ENCODE peak calls at places on chromosomes 13 and 19, in five cellular contexts. One of them, this sample, is unnamed.

GRCh38 chr13:28322256-28322895 is 172.6 kb downstream of the FLT1 start:
- DNase-seq in cardiac muscle cell: no peak
- DNase-seq in HCT116: no peak
- DNase-seq in H1: no peak
- DNase-seq in brain microvascular endothelial cell: peak; percentile 48
- DNase-seq in this sample: no peak

GRCh38 chr13:85347251-85347650 is 452.0 kb downstream of the SLITRK6 start:
- DNase-seq in cardiac muscle cell: no peak
- DNase-seq in HCT116: no peak
- DNase-seq in H1: no peak
- DNase-seq in brain microvascular endothelial cell: peak; percentile 60
- DNase-seq in this sample: no peak

GRCh38 chr13:50162001-50162400 is 146.8 kb downstream of the KCNRG start:
- DNase-seq in cardiac muscle cell: no peak
- DNase-seq in HCT116: no peak
- DNase-seq in H1: no peak
- DNase-seq in brain microvascular endothelial cell: no peak
- DNase-seq in this sample: no peak

GRCh38 chr19:46186101-46186716 is 38.2 kb downstream of the IGFL2 start:
- DNase-seq in cardiac muscle cell: no peak
- DNase-seq in HCT116: no peak
- DNase-seq in H1: no peak
- DNase-seq in brain microvascular endothelial cell: no peak
- DNase-seq in this sample: no peak

GRCh38 chr13:43782686-43783085 is 4.1 kb downstream of the ENOX1 start:
- DNase-seq in cardiac muscle cell: no peak
- DNase-seq in HCT116: no peak
- DNase-seq in H1: no peak
- DNase-seq in brain microvascular endothelial cell: no peak
- DNase-seq in this sample: no peak

GRCh38 chr19:43380771-43381386 is 27.4 kb downstream of the CD177 start:
- DNase-seq in cardiac muscle cell: no peak
- DNase-seq in HCT116: no peak
- DNase-seq in H1: no peak
- DNase-seq in brain microvascular endothelial cell: no peak
- DNase-seq in this sample: no peak

GRCh38 chr13:27472941-27473340 is 22.6 kb upstream of the MTIF3 start:
- DNase-seq in cardiac muscle cell: no peak
- DNase-seq in HCT116: no peak
- DNase-seq in H1: no peak
- DNase-seq in brain microvascular endothelial cell: no peak
- DNase-seq in this sample: no peak

GRCh38 chr13:60627071-60627686 is 230.2 kb downstream of the TDRD3 start:
- DNase-seq in cardiac muscle cell: peak; percentile 48
- DNase-seq in HCT116: peak; percentile 19
- DNase-seq in H1: peak; percentile 34
- DNase-seq in brain microvascular endothelial cell: peak; percentile 15
- DNase-seq in this sample: no peak

GRCh38 chr13:95948646-95949045 is 104.6 kb downstream of the UGGT2 start:
- DNase-seq in cardiac muscle cell: peak; percentile 42
- DNase-seq in HCT116: no peak
- DNase-seq in H1: no peak
- DNase-seq in brain microvascular endothelial cell: peak; percentile 75
- DNase-seq in this sample: no peak

GRCh38 chr13:79501538-79502232 is 20.7 kb downstream of the NDFIP2 start:
- DNase-seq in cardiac muscle cell: no peak
- DNase-seq in HCT116: no peak
- DNase-seq in H1: no peak
- DNase-seq in brain microvascular endothelial cell: no peak
- DNase-seq in this sample: no peak

GRCh38 chr19:45889210-45889885 is 3.4 kb upstream of the IRF2BP1 start:
- DNase-seq in cardiac muscle cell: no peak
- DNase-seq in HCT116: no peak
- DNase-seq in H1: no peak
- DNase-seq in brain microvascular endothelial cell: no peak
- DNase-seq in this sample: no peak

GRCh38 chr19:15790096-15790495 is 2.6 kb downstream of the OR10H5 start:
- DNase-seq in cardiac muscle cell: no peak
- DNase-seq in HCT116: no peak
- DNase-seq in H1: no peak
- DNase-seq in brain microvascular endothelial cell: no peak
- DNase-seq in this sample: no peak

GRCh38 chr13:41791056-41791455 is 169.9 kb downstream of the VWA8 start:
- DNase-seq in cardiac muscle cell: peak; percentile 40
- DNase-seq in HCT116: no peak
- DNase-seq in H1: no peak
- DNase-seq in brain microvascular endothelial cell: no peak
- DNase-seq in this sample: no peak

GRCh38 chr13:105806335-105806920 is 729.0 kb downstream of the EFNB2 start:
- DNase-seq in cardiac muscle cell: peak; percentile 13
- DNase-seq in HCT116: no peak
- DNase-seq in H1: no peak
- DNase-seq in brain microvascular endothelial cell: peak; percentile 19
- DNase-seq in this sample: no peak

GRCh38 chr19:40398417-40399056 is 8.6 kb upstream of the HIPK4 start:
- DNase-seq in cardiac muscle cell: no peak
- DNase-seq in HCT116: no peak
- DNase-seq in H1: no peak
- DNase-seq in brain microvascular endothelial cell: peak; percentile 25
- DNase-seq in this sample: no peak

GRCh38 chr19:38557205-38557799 is 60.5 kb downstream of the MAP4K1 start:
- DNase-seq in cardiac muscle cell: no peak
- DNase-seq in HCT116: no peak
- DNase-seq in H1: no peak
- DNase-seq in brain microvascular endothelial cell: no peak
- DNase-seq in this sample: no peak

GRCh38 chr19:12777217-12778019 is 2.1 kb upstream of the HOOK2 start:
- DNase-seq in cardiac muscle cell: peak; percentile 84
- DNase-seq in HCT116: no peak
- DNase-seq in H1: no peak
- DNase-seq in brain microvascular endothelial cell: peak; percentile 72
- DNase-seq in this sample: peak; percentile 90

GRCh38 chr19:39919976-39920375 is 14.5 kb downstream of the FCGBP start:
- DNase-seq in cardiac muscle cell: no peak
- DNase-seq in HCT116: no peak
- DNase-seq in H1: no peak
- DNase-seq in brain microvascular endothelial cell: no peak
- DNase-seq in this sample: no peak

GRCh38 chr19:55832676-55833075 is 877 bp upstream of the NLRP11 start:
- DNase-seq in cardiac muscle cell: no peak
- DNase-seq in HCT116: no peak
- DNase-seq in H1: no peak
- DNase-seq in brain microvascular endothelial cell: no peak
- DNase-seq in this sample: no peak

GRCh38 chr19:43664008-43664407 is 6.0 kb downstream of the PLAUR start:
- DNase-seq in cardiac muscle cell: no peak
- DNase-seq in HCT116: no peak
- DNase-seq in H1: no peak
- DNase-seq in brain microvascular endothelial cell: no peak
- DNase-seq in this sample: no peak

GRCh38 chr13:48816696-48817095 is 159.0 kb upstream of the FNDC3A start:
- DNase-seq in cardiac muscle cell: no peak
- DNase-seq in HCT116: no peak
- DNase-seq in H1: no peak
- DNase-seq in brain microvascular endothelial cell: no peak
- DNase-seq in this sample: no peak

GRCh38 chr13:49303533-49304252 is 56.0 kb downstream of the CDADC1 start:
- DNase-seq in cardiac muscle cell: no peak
- DNase-seq in HCT116: no peak
- DNase-seq in H1: no peak
- DNase-seq in brain microvascular endothelial cell: no peak
- DNase-seq in this sample: peak; percentile 70

GRCh38 chr13:47226516-47226915 is 329.7 kb upstream of the HTR2A start:
- DNase-seq in cardiac muscle cell: no peak
- DNase-seq in HCT116: no peak
- DNase-seq in H1: no peak
- DNase-seq in brain microvascular endothelial cell: no peak
- DNase-seq in this sample: no peak

GRCh38 chr13:74074723-74075122 is 59.5 kb downstream of the KLF12 start:
- DNase-seq in cardiac muscle cell: peak; percentile 43
- DNase-seq in HCT116: no peak
- DNase-seq in H1: no peak
- DNase-seq in brain microvascular endothelial cell: peak; percentile 18
- DNase-seq in this sample: no peak
- H3K36me3 ChIP-seq in cardiac muscle cell: no peaks in the 10 kb centered on the region
- H3K36me3 ChIP-seq in HCT116: no peaks in the 10 kb centered on the region
- H3K36me3 ChIP-seq in H1: no peaks in the 10 kb centered on the region
- H3K36me3 ChIP-seq in brain microvascular endothelial cell: no peaks in the 10 kb centered on the region
- H3K36me3 ChIP-seq in this sample: no peaks in the 10 kb centered on the region

GRCh38 chr13:98462241-98462882 is 114.5 kb downstream of the STK24 start:
- DNase-seq in cardiac muscle cell: no peak
- DNase-seq in HCT116: no peak
- DNase-seq in H1: no peak
- DNase-seq in brain microvascular endothelial cell: no peak
- DNase-seq in this sample: peak; percentile 57
- H3K36me3 ChIP-seq in cardiac muscle cell: peaks cover 20% of the 10 kb centered on the region
- H3K36me3 ChIP-seq in HCT116: peaks cover 32% of the 10 kb centered on the region
- H3K36me3 ChIP-seq in H1: peaks cover 48% of the 10 kb centered on the region
- H3K36me3 ChIP-seq in brain microvascular endothelial cell: peaks cover 61% of the 10 kb centered on the region
- H3K36me3 ChIP-seq in this sample: peaks cover 60% of the 10 kb centered on the region

DNA sequence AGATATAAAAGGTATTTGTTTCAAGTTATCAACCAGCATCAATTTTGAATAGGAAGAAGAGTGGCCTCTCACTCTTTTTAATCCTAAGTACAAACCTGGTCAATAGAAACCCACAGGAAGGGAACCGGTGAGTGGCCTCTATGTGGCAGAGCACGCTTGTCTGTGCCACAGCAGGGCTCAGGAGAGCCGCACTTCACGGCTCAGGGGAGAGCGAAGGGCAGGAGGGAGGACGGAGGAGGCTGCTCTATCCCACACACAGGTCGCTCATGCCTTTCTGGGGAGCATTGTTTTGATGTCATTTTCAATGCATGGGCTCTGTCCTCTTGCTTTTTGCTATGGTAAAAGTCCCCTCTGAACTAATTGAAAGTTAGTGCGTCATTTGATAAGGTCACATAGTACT is 57.2 kb downstream of the TNFRSF19 start:
- DNase-seq in cardiac muscle cell: no peak
- DNase-seq in HCT116: no peak
- DNase-seq in H1: no peak
- DNase-seq in brain microvascular endothelial cell: no peak
- DNase-seq in this sample: no peak
- H3K36me3 ChIP-seq in cardiac muscle cell: peaks cover 30% of the 10 kb centered on the region
- H3K36me3 ChIP-seq in HCT116: no peaks in the 10 kb centered on the region
- H3K36me3 ChIP-seq in H1: no peaks in the 10 kb centered on the region
- H3K36me3 ChIP-seq in brain microvascular endothelial cell: no peaks in the 10 kb centered on the region
- H3K36me3 ChIP-seq in this sample: no peaks in the 10 kb centered on the region

DNA sequence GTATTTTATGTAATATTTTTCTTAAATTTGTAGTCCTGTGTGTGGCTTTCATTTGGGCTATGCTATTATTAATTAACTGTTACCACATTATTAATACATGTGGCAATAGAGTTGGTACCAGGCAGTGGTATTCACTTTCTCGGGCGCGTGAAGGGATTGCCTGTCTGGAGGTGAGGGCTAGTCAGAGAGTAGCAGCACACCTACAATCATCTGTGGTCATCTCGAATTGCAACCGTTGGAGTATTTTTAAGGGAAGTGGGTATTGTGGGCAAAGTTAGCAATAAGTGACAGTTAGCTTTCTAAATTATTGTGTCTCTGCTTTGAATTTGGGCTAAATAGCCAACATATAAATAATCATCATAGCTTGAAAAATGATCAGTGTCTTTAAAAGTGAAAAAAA is 20.0 kb upstream of the GPR18 start:
- DNase-seq in cardiac muscle cell: no peak
- DNase-seq in HCT116: no peak
- DNase-seq in H1: no peak
- DNase-seq in brain microvascular endothelial cell: no peak
- DNase-seq in this sample: no peak
- H3K36me3 ChIP-seq in cardiac muscle cell: no peaks in the 10 kb centered on the region
- H3K36me3 ChIP-seq in HCT116: no peaks in the 10 kb centered on the region
- H3K36me3 ChIP-seq in H1: no peaks in the 10 kb centered on the region
- H3K36me3 ChIP-seq in brain microvascular endothelial cell: no peaks in the 10 kb centered on the region
- H3K36me3 ChIP-seq in this sample: no peaks in the 10 kb centered on the region

GRCh38 chr19:18859676-18860301 is 28.0 kb downstream of the UPF1 start:
- DNase-seq in cardiac muscle cell: peak; percentile 39
- DNase-seq in HCT116: no peak
- DNase-seq in H1: no peak
- DNase-seq in brain microvascular endothelial cell: no peak
- DNase-seq in this sample: no peak
- H3K36me3 ChIP-seq in cardiac muscle cell: peaks cover 77% of the 10 kb centered on the region
- H3K36me3 ChIP-seq in HCT116: peaks cover 79% of the 10 kb centered on the region
- H3K36me3 ChIP-seq in H1: peaks cover 86% of the 10 kb centered on the region
- H3K36me3 ChIP-seq in brain microvascular endothelial cell: peaks cover 90% of the 10 kb centered on the region
- H3K36me3 ChIP-seq in this sample: peaks cover 79% of the 10 kb centered on the region

GRCh38 chr19:31279436-31279765 is 69.8 kb downstream of the TSHZ3 start:
- DNase-seq in cardiac muscle cell: no peak
- DNase-seq in HCT116: no peak
- DNase-seq in H1: no peak
- DNase-seq in brain microvascular endothelial cell: no peak
- DNase-seq in this sample: peak; percentile 52
- H3K36me3 ChIP-seq in cardiac muscle cell: no peaks in the 10 kb centered on the region
- H3K36me3 ChIP-seq in HCT116: no peaks in the 10 kb centered on the region
- H3K36me3 ChIP-seq in H1: no peaks in the 10 kb centered on the region
- H3K36me3 ChIP-seq in brain microvascular endothelial cell: peaks cover 19% of the 10 kb centered on the region
- H3K36me3 ChIP-seq in this sample: peaks cover 28% of the 10 kb centered on the region

DNA sequence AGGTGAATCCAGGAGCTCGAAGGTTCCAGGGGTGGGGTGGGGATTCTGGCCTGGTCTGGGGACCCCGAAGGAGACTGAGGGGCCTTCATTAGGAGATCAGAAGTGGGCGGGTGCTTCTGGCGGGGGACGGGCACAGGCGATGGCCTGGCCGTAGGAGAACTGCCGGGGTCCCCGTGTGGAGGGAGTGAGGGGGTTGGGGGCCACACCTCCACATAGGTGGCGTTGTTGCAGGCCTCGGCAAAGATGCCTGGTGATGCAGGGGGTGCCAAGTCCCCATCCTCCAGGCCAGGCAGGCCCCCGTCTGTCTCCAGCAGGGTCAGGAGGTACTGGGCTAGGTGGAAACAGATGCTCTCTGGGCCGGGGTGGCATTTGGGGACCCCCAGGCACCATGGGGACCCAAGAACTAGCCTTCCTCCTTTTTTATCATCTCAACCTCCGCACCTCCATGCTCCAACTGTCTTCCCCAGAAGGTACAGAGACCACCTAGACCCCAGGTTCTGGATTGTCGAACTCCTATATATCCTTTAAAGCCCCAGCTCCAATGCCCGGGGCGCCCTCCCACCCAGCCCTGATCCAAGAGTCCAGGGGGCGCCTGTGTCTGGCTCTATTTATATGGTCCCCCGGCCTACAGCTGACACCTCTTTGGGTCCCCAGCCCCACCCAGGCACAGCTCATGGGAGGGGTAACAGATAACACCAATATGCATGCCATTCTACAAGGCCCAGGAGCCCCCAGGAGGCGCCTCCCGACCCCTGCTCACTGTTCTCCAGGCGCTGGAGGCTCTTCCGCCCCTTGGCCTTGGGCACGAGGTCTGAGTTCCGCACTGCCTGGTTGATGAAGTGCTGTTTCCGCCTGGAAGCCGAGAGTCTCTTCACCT is 8.2 kb downstream of the RNU6-9 start:
- DNase-seq in cardiac muscle cell: no peak
- DNase-seq in HCT116: no peak
- DNase-seq in H1: no peak
- DNase-seq in brain microvascular endothelial cell: no peak
- DNase-seq in this sample: no peak
- H3K36me3 ChIP-seq in cardiac muscle cell: no peaks in the 10 kb centered on the region
- H3K36me3 ChIP-seq in HCT116: peaks cover 6% of the 10 kb centered on the region
- H3K36me3 ChIP-seq in H1: peaks cover 5% of the 10 kb centered on the region
- H3K36me3 ChIP-seq in brain microvascular endothelial cell: peaks cover 25% of the 10 kb centered on the region
- H3K36me3 ChIP-seq in this sample: peaks cover 9% of the 10 kb centered on the region